ENCODE peak calls at places on chromosomes 5 and 9, in seven cellular contexts. One of them, this sample, is unnamed.
A peak's percentile ranks its signal among the peaks of the same experiment; 100 is the strongest.

GRCh38 chr5:74517700-74518099 is 122.8 kb downstream of the ENC1 start:
- DNase-seq in AG04450: peak; percentile 32
- DNase-seq in lower leg skin: no peak
- DNase-seq in brain microvascular endothelial cell: peak; percentile 82
- DNase-seq in psoas muscle: no peak
- DNase-seq in upper lobe of right lung: no peak
- DNase-seq in transverse colon: no peak
- DNase-seq in this sample: no peak

GRCh38 chr5:163565931-163566608 is 60.7 kb downstream of the MAT2B start:
- DNase-seq in AG04450: no peak
- DNase-seq in lower leg skin: no peak
- DNase-seq in brain microvascular endothelial cell: peak; percentile 1
- DNase-seq in psoas muscle: no peak
- DNase-seq in upper lobe of right lung: peak; percentile 66
- DNase-seq in transverse colon: peak; percentile 15
- DNase-seq in this sample: no peak

GRCh38 chr9:113155911-113156559 is 5.2 kb downstream of the SLC31A2 start:
- DNase-seq in AG04450: no peak
- DNase-seq in lower leg skin: no peak
- DNase-seq in brain microvascular endothelial cell: no peak
- DNase-seq in psoas muscle: no peak
- DNase-seq in upper lobe of right lung: no peak
- DNase-seq in transverse colon: peak; percentile 26
- DNase-seq in this sample: no peak

GRCh38 chr5:19928556-19929421 is 59.2 kb downstream of the CDH18 start:
- DNase-seq in AG04450: peak; percentile 46
- DNase-seq in lower leg skin: peak; percentile 30
- DNase-seq in brain microvascular endothelial cell: peak; percentile 68
- DNase-seq in psoas muscle: no peak
- DNase-seq in upper lobe of right lung: no peak
- DNase-seq in transverse colon: no peak
- DNase-seq in this sample: no peak

GRCh38 chr5:77638763-77639451 is 394 bp upstream of the OTP start:
- DNase-seq in AG04450: no peak
- DNase-seq in lower leg skin: no peak
- DNase-seq in brain microvascular endothelial cell: no peak
- DNase-seq in psoas muscle: no peak
- DNase-seq in upper lobe of right lung: no peak
- DNase-seq in transverse colon: no peak
- DNase-seq in this sample: no peak

GRCh38 chr5:59999056-59999455 is 105.5 kb upstream of the PDE4D start:
- DNase-seq in AG04450: no peak
- DNase-seq in lower leg skin: no peak
- DNase-seq in brain microvascular endothelial cell: peak; percentile 68
- DNase-seq in psoas muscle: no peak
- DNase-seq in upper lobe of right lung: no peak
- DNase-seq in transverse colon: no peak
- DNase-seq in this sample: no peak

GRCh38 chr9:132878695-132879064 is at the start of gene SPACA9:
- DNase-seq in AG04450: no peak
- DNase-seq in lower leg skin: peak; percentile 59
- DNase-seq in brain microvascular endothelial cell: peak; percentile 47
- DNase-seq in psoas muscle: peak; percentile 80
- DNase-seq in upper lobe of right lung: peak; percentile 87
- DNase-seq in transverse colon: peak; percentile 72
- DNase-seq in this sample: no peak

GRCh38 chr5:151700816-151701215 is 14.1 kb upstream of the SPARC start:
- DNase-seq in AG04450: no peak
- DNase-seq in lower leg skin: no peak
- DNase-seq in brain microvascular endothelial cell: no peak
- DNase-seq in psoas muscle: no peak
- DNase-seq in upper lobe of right lung: no peak
- DNase-seq in transverse colon: no peak
- DNase-seq in this sample: no peak

GRCh38 chr5:1246711-1247431 is 21.7 kb downstream of the SLC6A18 start:
- DNase-seq in AG04450: no peak
- DNase-seq in lower leg skin: no peak
- DNase-seq in brain microvascular endothelial cell: peak; percentile 4
- DNase-seq in psoas muscle: no peak
- DNase-seq in upper lobe of right lung: peak; percentile 73
- DNase-seq in transverse colon: peak; percentile 35
- DNase-seq in this sample: no peak

GRCh38 chr9:121075251-121076036 is 689 bp downstream of the CNTRL start:
- DNase-seq in AG04450: no peak
- DNase-seq in lower leg skin: no peak
- DNase-seq in brain microvascular endothelial cell: no peak
- DNase-seq in psoas muscle: no peak
- DNase-seq in upper lobe of right lung: no peak
- DNase-seq in transverse colon: no peak
- DNase-seq in this sample: no peak

GRCh38 chr5:171926311-171926710 is 80.1 kb downstream of the FBXW11 start:
- DNase-seq in AG04450: no peak
- DNase-seq in lower leg skin: no peak
- DNase-seq in brain microvascular endothelial cell: no peak
- DNase-seq in psoas muscle: no peak
- DNase-seq in upper lobe of right lung: no peak
- DNase-seq in transverse colon: no peak
- DNase-seq in this sample: no peak

GRCh38 chr5:171924493-171925122 is 81.8 kb downstream of the FBXW11 start:
- DNase-seq in AG04450: no peak
- DNase-seq in lower leg skin: peak; percentile 15
- DNase-seq in brain microvascular endothelial cell: no peak
- DNase-seq in psoas muscle: no peak
- DNase-seq in upper lobe of right lung: no peak
- DNase-seq in transverse colon: no peak
- DNase-seq in this sample: no peak

GRCh38 chr5:171931163-171931562 is 75.3 kb downstream of the FBXW11 start:
- DNase-seq in AG04450: no peak
- DNase-seq in lower leg skin: no peak
- DNase-seq in brain microvascular endothelial cell: no peak
- DNase-seq in psoas muscle: no peak
- DNase-seq in upper lobe of right lung: no peak
- DNase-seq in transverse colon: no peak
- DNase-seq in this sample: no peak

GRCh38 chr5:171927345-171927941 is 79.0 kb downstream of the FBXW11 start:
- DNase-seq in AG04450: no peak
- DNase-seq in lower leg skin: no peak
- DNase-seq in brain microvascular endothelial cell: no peak
- DNase-seq in psoas muscle: no peak
- DNase-seq in upper lobe of right lung: no peak
- DNase-seq in transverse colon: no peak
- DNase-seq in this sample: no peak
- TF ChIP-seq CTCF in AG04450: peak; percentile 59
- TF ChIP-seq CTCF in lower leg skin: no peak
- TF ChIP-seq CTCF in brain microvascular endothelial cell: peak; percentile 55
- TF ChIP-seq CTCF in psoas muscle: no peak
- TF ChIP-seq CTCF in upper lobe of right lung: no peak
- TF ChIP-seq CTCF in transverse colon: no peak
- TF ChIP-seq CTCF in this sample: no peak

GRCh38 chr5:155211764-155212163 is 198.2 kb downstream of the KIF4B start:
- DNase-seq in AG04450: no peak
- DNase-seq in lower leg skin: no peak
- DNase-seq in brain microvascular endothelial cell: no peak
- DNase-seq in psoas muscle: no peak
- DNase-seq in upper lobe of right lung: no peak
- DNase-seq in transverse colon: no peak
- DNase-seq in this sample: no peak
- H3K4me3 ChIP-seq in AG04450: no peak overlapping the region
- H3K4me3 ChIP-seq in lower leg skin: no peak overlapping the region
- H3K4me3 ChIP-seq in brain microvascular endothelial cell: no peak overlapping the region
- H3K4me3 ChIP-seq in psoas muscle: no peak overlapping the region
- H3K4me3 ChIP-seq in upper lobe of right lung: no peak overlapping the region
- H3K4me3 ChIP-seq in transverse colon: no peak overlapping the region
- H3K4me3 ChIP-seq in this sample: no peak overlapping the region

GRCh38 chr5:132132138-132132537 is 58.5 kb downstream of the CSF2 start:
- DNase-seq in AG04450: peak; percentile 15
- DNase-seq in lower leg skin: no peak
- DNase-seq in brain microvascular endothelial cell: no peak
- DNase-seq in psoas muscle: no peak
- DNase-seq in upper lobe of right lung: no peak
- DNase-seq in transverse colon: no peak
- DNase-seq in this sample: no peak

GRCh38 chr5:132130918-132131715 is 57.5 kb downstream of the CSF2 start:
- DNase-seq in AG04450: no peak
- DNase-seq in lower leg skin: no peak
- DNase-seq in brain microvascular endothelial cell: no peak
- DNase-seq in psoas muscle: no peak
- DNase-seq in upper lobe of right lung: no peak
- DNase-seq in transverse colon: no peak
- DNase-seq in this sample: no peak

GRCh38 chr5:132138260-132138659 is 64.7 kb downstream of the CSF2 start:
- DNase-seq in AG04450: no peak
- DNase-seq in lower leg skin: no peak
- DNase-seq in brain microvascular endothelial cell: no peak
- DNase-seq in psoas muscle: no peak
- DNase-seq in upper lobe of right lung: no peak
- DNase-seq in transverse colon: no peak
- DNase-seq in this sample: no peak

GRCh38 chr5:132136906-132137305 is 63.3 kb downstream of the CSF2 start:
- DNase-seq in AG04450: peak; percentile 30
- DNase-seq in lower leg skin: no peak
- DNase-seq in brain microvascular endothelial cell: peak; percentile 7
- DNase-seq in psoas muscle: no peak
- DNase-seq in upper lobe of right lung: no peak
- DNase-seq in transverse colon: no peak
- DNase-seq in this sample: no peak

GRCh38 chr5:132134384-132134783 is 60.8 kb downstream of the CSF2 start:
- DNase-seq in AG04450: no peak
- DNase-seq in lower leg skin: no peak
- DNase-seq in brain microvascular endothelial cell: peak; percentile 9
- DNase-seq in psoas muscle: no peak
- DNase-seq in upper lobe of right lung: no peak
- DNase-seq in transverse colon: no peak
- DNase-seq in this sample: no peak
- TF ChIP-seq CTCF in AG04450: peak; percentile 48
- TF ChIP-seq CTCF in lower leg skin: no peak
- TF ChIP-seq CTCF in brain microvascular endothelial cell: peak; percentile 47
- TF ChIP-seq CTCF in psoas muscle: peak; percentile 8
- TF ChIP-seq CTCF in upper lobe of right lung: peak; percentile 37
- TF ChIP-seq CTCF in transverse colon: no peak
- TF ChIP-seq CTCF in this sample: no peak

GRCh38 chr5:107888541-107888940 is 217.8 kb upstream of the EFNA5 start:
- DNase-seq in AG04450: no peak
- DNase-seq in lower leg skin: no peak
- DNase-seq in brain microvascular endothelial cell: no peak
- DNase-seq in psoas muscle: no peak
- DNase-seq in upper lobe of right lung: no peak
- DNase-seq in transverse colon: no peak
- DNase-seq in this sample: no peak
- H3K4me3 ChIP-seq in AG04450: no peak overlapping the region
- H3K4me3 ChIP-seq in lower leg skin: no peak overlapping the region
- H3K4me3 ChIP-seq in brain microvascular endothelial cell: no peak overlapping the region
- H3K4me3 ChIP-seq in psoas muscle: no peak overlapping the region
- H3K4me3 ChIP-seq in upper lobe of right lung: no peak overlapping the region
- H3K4me3 ChIP-seq in transverse colon: no peak overlapping the region
- H3K4me3 ChIP-seq in this sample: no peak overlapping the region

GRCh38 chr5:100516285-100516684 is 18.9 kb upstream of the FAM174A start:
- DNase-seq in AG04450: no peak
- DNase-seq in lower leg skin: no peak
- DNase-seq in brain microvascular endothelial cell: no peak
- DNase-seq in psoas muscle: no peak
- DNase-seq in upper lobe of right lung: no peak
- DNase-seq in transverse colon: no peak
- DNase-seq in this sample: no peak

GRCh38 chr5:100517301-100517974 is 17.7 kb upstream of the FAM174A start:
- DNase-seq in AG04450: no peak
- DNase-seq in lower leg skin: peak; percentile 54
- DNase-seq in brain microvascular endothelial cell: no peak
- DNase-seq in psoas muscle: no peak
- DNase-seq in upper lobe of right lung: peak; percentile 90
- DNase-seq in transverse colon: peak; percentile 63
- DNase-seq in this sample: no peak

GRCh38 chr5:100519075-100519474 is 16.1 kb upstream of the FAM174A start:
- DNase-seq in AG04450: no peak
- DNase-seq in lower leg skin: no peak
- DNase-seq in brain microvascular endothelial cell: no peak
- DNase-seq in psoas muscle: no peak
- DNase-seq in upper lobe of right lung: no peak
- DNase-seq in transverse colon: no peak
- DNase-seq in this sample: no peak

GRCh38 chr5:100520348-100520747 is 14.8 kb upstream of the FAM174A start:
- DNase-seq in AG04450: no peak
- DNase-seq in lower leg skin: no peak
- DNase-seq in brain microvascular endothelial cell: no peak
- DNase-seq in psoas muscle: no peak
- DNase-seq in upper lobe of right lung: no peak
- DNase-seq in transverse colon: no peak
- DNase-seq in this sample: no peak

GRCh38 chr5:100518377-100518776 is 16.8 kb upstream of the FAM174A start:
- DNase-seq in AG04450: no peak
- DNase-seq in lower leg skin: no peak
- DNase-seq in brain microvascular endothelial cell: no peak
- DNase-seq in psoas muscle: no peak
- DNase-seq in upper lobe of right lung: no peak
- DNase-seq in transverse colon: no peak
- DNase-seq in this sample: no peak
- TF ChIP-seq CTCF in AG04450: no peak
- TF ChIP-seq CTCF in lower leg skin: no peak
- TF ChIP-seq CTCF in brain microvascular endothelial cell: no peak
- TF ChIP-seq CTCF in psoas muscle: no peak
- TF ChIP-seq CTCF in upper lobe of right lung: no peak
- TF ChIP-seq CTCF in transverse colon: no peak
- TF ChIP-seq CTCF in this sample: no peak

DNA sequence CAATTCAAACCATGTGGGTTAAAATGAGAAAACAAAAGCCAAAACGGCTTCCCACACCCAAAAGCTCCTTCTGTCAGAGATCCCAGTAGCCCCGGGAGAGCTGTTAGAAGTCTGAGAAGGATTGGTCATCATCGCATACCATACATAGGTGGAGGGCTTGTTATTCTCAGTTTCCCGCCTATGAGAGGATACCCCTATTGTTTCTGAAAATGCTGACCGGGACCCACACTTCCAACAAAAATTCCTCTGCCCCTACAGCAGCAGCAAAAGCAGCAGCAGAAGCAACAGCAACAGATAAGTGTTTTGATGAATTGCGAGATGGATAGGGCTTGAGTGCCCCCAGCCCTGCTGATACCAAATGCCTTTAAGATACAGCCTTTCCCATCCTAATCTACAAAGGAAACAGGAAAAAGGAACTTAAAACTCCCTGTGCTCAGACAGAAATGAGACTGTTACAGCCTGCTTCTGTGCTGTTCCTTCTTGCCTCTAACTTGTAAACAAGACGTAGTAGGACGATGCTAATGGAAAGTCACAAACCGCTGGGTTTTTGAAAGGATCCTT is at the start of gene TEK:
- DNase-seq in AG04450: no peak
- DNase-seq in lower leg skin: no peak
- DNase-seq in brain microvascular endothelial cell: no peak
- DNase-seq in psoas muscle: no peak
- DNase-seq in upper lobe of right lung: no peak
- DNase-seq in transverse colon: no peak
- DNase-seq in this sample: no peak
- H3K4me3 ChIP-seq in AG04450: peak within 1 kb of the TSS; percentile 57
- H3K4me3 ChIP-seq in lower leg skin: no peak within 1 kb of the TSS
- H3K4me3 ChIP-seq in brain microvascular endothelial cell: peak within 1 kb of the TSS; percentile 48
- H3K4me3 ChIP-seq in psoas muscle: peak within 1 kb of the TSS; percentile 57
- H3K4me3 ChIP-seq in upper lobe of right lung: peak within 1 kb of the TSS; percentile 41
- H3K4me3 ChIP-seq in transverse colon: no peak within 1 kb of the TSS
- H3K4me3 ChIP-seq in this sample: no peak within 1 kb of the TSS

This sample was measured in vagina.